ENCODE peak calls at places on chromosomes 1 and 21, in ten cellular contexts. One of them, this sample, is unnamed.

GRCh38 chr1:211641942-211642341 is 33.5 kb downstream of the NEK2 start:
- DNase-seq in ovary: no peak
- DNase-seq in cardiac muscle cell: no peak
- DNase-seq in brain microvascular endothelial cell: no peak
- DNase-seq in upper lobe of right lung: peak
- DNase-seq in neural progenitor cell: no peak
- DNase-seq in endothelial cell of umbilical vein: no peak
- DNase-seq in IMR-90: no peak
- DNase-seq in psoas muscle: no peak
- DNase-seq in fibroblast of lung: no peak
- DNase-seq in this sample: no peak

GRCh38 chr1:44405804-44406743 is 1.0 kb downstream of the RNF220 start:
- DNase-seq in ovary: no peak
- DNase-seq in cardiac muscle cell: peak
- DNase-seq in brain microvascular endothelial cell: no peak
- DNase-seq in upper lobe of right lung: no peak
- DNase-seq in neural progenitor cell: peak
- DNase-seq in endothelial cell of umbilical vein: peak
- DNase-seq in IMR-90: no peak
- DNase-seq in psoas muscle: no peak
- DNase-seq in fibroblast of lung: peak
- DNase-seq in this sample: no peak

GRCh38 chr1:89754518-89754917 is 66.3 kb upstream of the LRRC8D start:
- DNase-seq in ovary: no peak
- DNase-seq in cardiac muscle cell: no peak
- DNase-seq in brain microvascular endothelial cell: peak
- DNase-seq in upper lobe of right lung: no peak
- DNase-seq in neural progenitor cell: no peak
- DNase-seq in endothelial cell of umbilical vein: no peak
- DNase-seq in IMR-90: peak
- DNase-seq in psoas muscle: no peak
- DNase-seq in fibroblast of lung: peak
- DNase-seq in this sample: no peak

GRCh38 chr1:151832318-151832984 is 849 bp upstream of the RORC start:
- DNase-seq in ovary: no peak
- DNase-seq in cardiac muscle cell: no peak
- DNase-seq in brain microvascular endothelial cell: no peak
- DNase-seq in upper lobe of right lung: peak
- DNase-seq in neural progenitor cell: no peak
- DNase-seq in endothelial cell of umbilical vein: no peak
- DNase-seq in IMR-90: peak
- DNase-seq in psoas muscle: peak
- DNase-seq in fibroblast of lung: peak
- DNase-seq in this sample: peak

GRCh38 chr1:209506101-209506500 is 77.4 kb upstream of the CAMK1G start:
- DNase-seq in ovary: no peak
- DNase-seq in cardiac muscle cell: no peak
- DNase-seq in brain microvascular endothelial cell: no peak
- DNase-seq in upper lobe of right lung: no peak
- DNase-seq in neural progenitor cell: no peak
- DNase-seq in endothelial cell of umbilical vein: no peak
- DNase-seq in IMR-90: no peak
- DNase-seq in psoas muscle: no peak
- DNase-seq in fibroblast of lung: no peak
- DNase-seq in this sample: no peak

GRCh38 chr1:158998781-158999161 is 10.9 kb upstream of the IFI16 start:
- DNase-seq in ovary: peak
- DNase-seq in cardiac muscle cell: peak
- DNase-seq in brain microvascular endothelial cell: peak
- DNase-seq in upper lobe of right lung: peak
- DNase-seq in neural progenitor cell: peak
- DNase-seq in endothelial cell of umbilical vein: peak
- DNase-seq in IMR-90: peak
- DNase-seq in psoas muscle: peak
- DNase-seq in fibroblast of lung: peak
- DNase-seq in this sample: peak

GRCh38 chr1:201847150-201847549 is 18.2 kb downstream of the IPO9 start:
- DNase-seq in ovary: no peak
- DNase-seq in cardiac muscle cell: no peak
- DNase-seq in brain microvascular endothelial cell: no peak
- DNase-seq in upper lobe of right lung: no peak
- DNase-seq in neural progenitor cell: no peak
- DNase-seq in endothelial cell of umbilical vein: no peak
- DNase-seq in IMR-90: no peak
- DNase-seq in psoas muscle: no peak
- DNase-seq in fibroblast of lung: no peak
- DNase-seq in this sample: no peak

GRCh38 chr1:53065391-53065790 is 3.4 kb downstream of the PODN start:
- DNase-seq in ovary: peak
- DNase-seq in cardiac muscle cell: no peak
- DNase-seq in brain microvascular endothelial cell: no peak
- DNase-seq in upper lobe of right lung: no peak
- DNase-seq in neural progenitor cell: no peak
- DNase-seq in endothelial cell of umbilical vein: no peak
- DNase-seq in IMR-90: no peak
- DNase-seq in psoas muscle: no peak
- DNase-seq in fibroblast of lung: no peak
- DNase-seq in this sample: peak

GRCh38 chr1:27574871-27575831 is 28.8 kb downstream of the AHDC1 start:
- DNase-seq in ovary: peak
- DNase-seq in cardiac muscle cell: peak
- DNase-seq in brain microvascular endothelial cell: peak
- DNase-seq in upper lobe of right lung: peak
- DNase-seq in neural progenitor cell: peak
- DNase-seq in endothelial cell of umbilical vein: peak
- DNase-seq in IMR-90: peak
- DNase-seq in psoas muscle: peak
- DNase-seq in fibroblast of lung: peak
- DNase-seq in this sample: peak

GRCh38 chr21:41858466-41859296 is 20.5 kb downstream of the PRDM15 start:
- DNase-seq in ovary: no peak
- DNase-seq in cardiac muscle cell: no peak
- DNase-seq in brain microvascular endothelial cell: no peak
- DNase-seq in upper lobe of right lung: peak
- DNase-seq in neural progenitor cell: no peak
- DNase-seq in endothelial cell of umbilical vein: no peak
- DNase-seq in IMR-90: no peak
- DNase-seq in psoas muscle: no peak
- DNase-seq in fibroblast of lung: no peak
- DNase-seq in this sample: no peak

GRCh38 chr1:38084113-38084512 is 37.5 kb upstream of the POU3F1 start:
- DNase-seq in ovary: no peak
- DNase-seq in cardiac muscle cell: no peak
- DNase-seq in brain microvascular endothelial cell: no peak
- DNase-seq in upper lobe of right lung: no peak
- DNase-seq in neural progenitor cell: no peak
- DNase-seq in endothelial cell of umbilical vein: no peak
- DNase-seq in IMR-90: no peak
- DNase-seq in psoas muscle: no peak
- DNase-seq in fibroblast of lung: no peak
- DNase-seq in this sample: no peak

GRCh38 chr1:10628685-10629084 is 153.9 kb downstream of the PEX14 start:
- DNase-seq in ovary: peak
- DNase-seq in cardiac muscle cell: no peak
- DNase-seq in brain microvascular endothelial cell: no peak
- DNase-seq in upper lobe of right lung: peak
- DNase-seq in neural progenitor cell: no peak
- DNase-seq in endothelial cell of umbilical vein: no peak
- DNase-seq in IMR-90: peak
- DNase-seq in psoas muscle: no peak
- DNase-seq in fibroblast of lung: peak
- DNase-seq in this sample: peak

DNA sequence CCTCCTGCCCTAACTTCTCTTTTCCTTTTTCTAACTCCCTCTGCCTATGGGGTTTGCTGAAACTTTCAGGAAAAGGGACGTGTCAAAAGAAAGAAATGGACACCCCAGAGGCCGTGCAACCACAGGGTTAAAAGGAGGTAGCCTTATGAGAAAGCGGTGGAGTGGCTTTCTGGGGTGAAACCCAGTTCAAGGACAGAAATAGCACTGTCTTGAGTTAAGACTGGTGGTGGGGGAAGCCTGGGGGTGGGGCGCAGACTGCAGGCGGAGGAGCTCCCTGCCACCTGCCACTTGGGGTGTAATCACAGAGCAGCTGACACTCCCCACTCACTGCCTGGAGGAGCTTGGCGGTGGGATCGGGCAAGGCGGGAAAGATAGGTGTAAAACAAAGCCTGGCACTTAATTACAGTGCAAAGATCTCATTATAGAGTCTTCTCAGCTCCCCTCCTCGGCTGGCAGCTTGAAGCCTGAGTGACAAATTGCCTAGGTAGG is 756 bp upstream of the TLR5 start:
- DNase-seq in ovary: peak
- DNase-seq in cardiac muscle cell: peak
- DNase-seq in brain microvascular endothelial cell: no peak
- DNase-seq in upper lobe of right lung: peak
- DNase-seq in neural progenitor cell: no peak
- DNase-seq in endothelial cell of umbilical vein: no peak
- DNase-seq in IMR-90: no peak
- DNase-seq in psoas muscle: no peak
- DNase-seq in fibroblast of lung: no peak
- DNase-seq in this sample: no peak
- H3K27ac ChIP-seq in ovary: no peak
- H3K27ac ChIP-seq in cardiac muscle cell: peak
- H3K27ac ChIP-seq in brain microvascular endothelial cell: no peak
- H3K27ac ChIP-seq in upper lobe of right lung: peak
- H3K27ac ChIP-seq in neural progenitor cell: no peak
- H3K27ac ChIP-seq in endothelial cell of umbilical vein: no peak
- H3K27ac ChIP-seq in IMR-90: no peak
- H3K27ac ChIP-seq in psoas muscle: peak
- H3K27ac ChIP-seq in fibroblast of lung: no peak
- H3K27ac ChIP-seq in this sample: no peak

GRCh38 chr1:234611153-234611798 is 1.3 kb upstream of the IRF2BP2 start:
- DNase-seq in ovary: no peak
- DNase-seq in cardiac muscle cell: peak
- DNase-seq in brain microvascular endothelial cell: peak
- DNase-seq in upper lobe of right lung: no peak
- DNase-seq in neural progenitor cell: peak
- DNase-seq in endothelial cell of umbilical vein: peak
- DNase-seq in IMR-90: peak
- DNase-seq in psoas muscle: no peak
- DNase-seq in fibroblast of lung: peak
- DNase-seq in this sample: peak
- TF ChIP-seq CTCF in ovary: no peak
- TF ChIP-seq CTCF in cardiac muscle cell: peak
- TF ChIP-seq CTCF in brain microvascular endothelial cell: no peak
- TF ChIP-seq CTCF in upper lobe of right lung: no peak
- TF ChIP-seq CTCF in neural progenitor cell: no peak
- TF ChIP-seq CTCF in endothelial cell of umbilical vein: no peak
- TF ChIP-seq CTCF in IMR-90: no peak
- TF ChIP-seq CTCF in psoas muscle: no peak
- TF ChIP-seq CTCF in fibroblast of lung: peak
- TF ChIP-seq CTCF in this sample: no peak

DNA sequence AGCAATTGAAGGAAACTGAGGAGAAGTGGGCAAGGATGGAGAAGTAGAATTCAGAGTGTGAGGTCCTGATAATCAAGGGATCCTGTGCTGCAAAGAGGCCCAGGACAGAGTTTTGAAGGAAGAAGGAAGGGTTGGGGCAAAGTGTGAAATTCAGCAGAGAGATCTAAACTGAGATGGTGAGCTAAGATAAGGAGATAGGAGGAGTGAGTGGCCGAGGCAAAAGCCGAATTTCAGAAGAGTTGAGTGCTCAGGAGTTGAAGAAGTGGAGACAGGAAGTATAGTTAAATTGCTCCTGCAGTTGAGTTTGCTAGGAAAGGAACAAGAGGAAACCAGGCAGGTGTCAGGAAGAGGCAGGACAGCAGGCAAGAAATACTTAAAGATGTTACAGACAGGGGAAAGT is 16.4 kb upstream of the MAPKAPK2 start:
- DNase-seq in ovary: no peak
- DNase-seq in cardiac muscle cell: no peak
- DNase-seq in brain microvascular endothelial cell: no peak
- DNase-seq in upper lobe of right lung: no peak
- DNase-seq in neural progenitor cell: no peak
- DNase-seq in endothelial cell of umbilical vein: no peak
- DNase-seq in IMR-90: no peak
- DNase-seq in psoas muscle: no peak
- DNase-seq in fibroblast of lung: no peak
- DNase-seq in this sample: no peak
- H3K27ac ChIP-seq in ovary: no peak
- H3K27ac ChIP-seq in cardiac muscle cell: no peak
- H3K27ac ChIP-seq in brain microvascular endothelial cell: no peak
- H3K27ac ChIP-seq in upper lobe of right lung: no peak
- H3K27ac ChIP-seq in neural progenitor cell: no peak
- H3K27ac ChIP-seq in endothelial cell of umbilical vein: no peak
- H3K27ac ChIP-seq in IMR-90: no peak
- H3K27ac ChIP-seq in psoas muscle: no peak
- H3K27ac ChIP-seq in fibroblast of lung: no peak
- H3K27ac ChIP-seq in this sample: no peak

GRCh38 chr1:248891758-248892157 is 14.3 kb upstream of the PGBD2 start:
- DNase-seq in ovary: no peak
- DNase-seq in cardiac muscle cell: no peak
- DNase-seq in brain microvascular endothelial cell: no peak
- DNase-seq in upper lobe of right lung: no peak
- DNase-seq in neural progenitor cell: no peak
- DNase-seq in endothelial cell of umbilical vein: no peak
- DNase-seq in IMR-90: no peak
- DNase-seq in psoas muscle: no peak
- DNase-seq in fibroblast of lung: no peak
- DNase-seq in this sample: no peak

GRCh38 chr1:248892590-248892989 is 13.4 kb upstream of the PGBD2 start:
- DNase-seq in ovary: no peak
- DNase-seq in cardiac muscle cell: no peak
- DNase-seq in brain microvascular endothelial cell: no peak
- DNase-seq in upper lobe of right lung: no peak
- DNase-seq in neural progenitor cell: no peak
- DNase-seq in endothelial cell of umbilical vein: no peak
- DNase-seq in IMR-90: no peak
- DNase-seq in psoas muscle: no peak
- DNase-seq in fibroblast of lung: no peak
- DNase-seq in this sample: no peak

GRCh38 chr1:248890549-248891498 is 15.2 kb upstream of the PGBD2 start:
- DNase-seq in ovary: no peak
- DNase-seq in cardiac muscle cell: no peak
- DNase-seq in brain microvascular endothelial cell: no peak
- DNase-seq in upper lobe of right lung: no peak
- DNase-seq in neural progenitor cell: no peak
- DNase-seq in endothelial cell of umbilical vein: no peak
- DNase-seq in IMR-90: peak
- DNase-seq in psoas muscle: no peak
- DNase-seq in fibroblast of lung: no peak
- DNase-seq in this sample: no peak

GRCh38 chr1:248897412-248898337 is 8.4 kb upstream of the PGBD2 start:
- DNase-seq in ovary: no peak
- DNase-seq in cardiac muscle cell: no peak
- DNase-seq in brain microvascular endothelial cell: no peak
- DNase-seq in upper lobe of right lung: no peak
- DNase-seq in neural progenitor cell: peak
- DNase-seq in endothelial cell of umbilical vein: no peak
- DNase-seq in IMR-90: no peak
- DNase-seq in psoas muscle: no peak
- DNase-seq in fibroblast of lung: no peak
- DNase-seq in this sample: no peak

DNA sequence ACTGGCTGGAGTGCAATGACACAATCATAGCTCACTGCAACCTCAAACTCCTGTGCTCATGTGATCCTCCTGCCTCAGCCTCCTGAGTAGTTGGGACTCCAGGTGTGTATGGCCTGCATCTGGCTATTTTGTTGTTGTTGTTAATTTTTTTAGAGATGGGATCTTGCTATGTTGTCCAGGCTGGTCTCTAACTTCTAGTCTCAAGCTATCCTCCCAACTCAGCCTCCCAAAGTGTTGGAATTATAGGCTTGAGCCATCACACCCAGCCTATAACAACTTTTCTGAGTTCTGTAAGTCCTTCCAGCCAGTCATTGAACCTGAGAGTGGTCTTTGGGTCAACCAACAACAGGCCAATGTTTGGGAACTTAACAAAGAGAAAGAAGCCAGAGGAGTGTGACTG is 11.2 kb upstream of the PGBD2 start:
- DNase-seq in ovary: no peak
- DNase-seq in cardiac muscle cell: no peak
- DNase-seq in brain microvascular endothelial cell: no peak
- DNase-seq in upper lobe of right lung: no peak
- DNase-seq in neural progenitor cell: no peak
- DNase-seq in endothelial cell of umbilical vein: no peak
- DNase-seq in IMR-90: no peak
- DNase-seq in psoas muscle: no peak
- DNase-seq in fibroblast of lung: no peak
- DNase-seq in this sample: no peak
- TF ChIP-seq CTCF in ovary: no peak
- TF ChIP-seq CTCF in cardiac muscle cell: no peak
- TF ChIP-seq CTCF in brain microvascular endothelial cell: no peak
- TF ChIP-seq CTCF in upper lobe of right lung: no peak
- TF ChIP-seq CTCF in neural progenitor cell: no peak
- TF ChIP-seq CTCF in endothelial cell of umbilical vein: no peak
- TF ChIP-seq CTCF in IMR-90: no peak
- TF ChIP-seq CTCF in psoas muscle: no peak
- TF ChIP-seq CTCF in fibroblast of lung: no peak
- TF ChIP-seq CTCF in this sample: no peak